ENCODE peak calls at places on chromosomes 2 and 18, in five cellular contexts. N is AG04449, M is Calu3, A is RWPE1, E is choroid plexus epithelial cell. V is an unnamed sample.

GRCh38 chr2:112547333-112547732 is 5.1 kb downstream of the POLR1B start:
- DNase-seq in M (no peak), E (peak), N (no peak), A (peak), V (no peak)

GRCh38 chr2:119255760-119256573 is 32.3 kb downstream of the STEAP3 start:
- DNase-seq in M (no peak), A (peak), E (peak), N (peak), V (no peak)

GRCh38 chr2:127072970-127073369 is 34.0 kb downstream of the BIN1 start:
- DNase-seq in M (no peak), A (no peak), E (no peak), N (no peak), V (no peak)

GRCh38 chr18:27175914-27176313 is 9.2 kb downstream of the CHST9 start:
- DNase-seq in M (no peak), A (no peak), N (no peak), E (no peak), V (no peak)

GRCh38 chr18:33700513-33700976 is 122.5 kb downstream of the ASXL3 start:
- DNase-seq in A (no peak), N (no peak), M (no peak), E (no peak), V (no peak)

GRCh38 chr2:208147008-208147407 is 1.1 kb upstream of the CRYGB start:
- DNase-seq in A (no peak), N (no peak), M (no peak), E (no peak), V (no peak)

GRCh38 chr2:120734930-120735611 is 597 bp upstream of the GLI2 start:
- DNase-seq in N (no peak), A (no peak), E (peak), M (no peak), V (peak)

GRCh38 chr2:43943809-43944452 is 51.9 kb downstream of the LRPPRC start:
- DNase-seq in E (no peak), N (no peak), M (no peak), A (no peak), V (no peak)

GRCh38 chr2:207847807-207848544 is 78.3 kb upstream of the FZD5 start:
- DNase-seq in A (peak), M (peak), N (peak), E (peak), V (no peak)

GRCh38 chr2:27241761-27242613 is 20.9 kb downstream of the SLC30A3 start:
- DNase-seq in M (no peak), A (no peak), N (no peak), E (no peak), V (no peak)

GRCh38 chr2:107362973-107363372 is 463.7 kb upstream of the RGPD4 start:
- DNase-seq in M (no peak), A (no peak), N (no peak), E (no peak), V (no peak)

GRCh38 chr2:100630473-100630977 is 67.7 kb downstream of the PDCL3 start:
- DNase-seq in M (no peak), N (no peak), A (no peak), E (peak), V (no peak)

GRCh38 chr2:104945866-104946265 is 92.0 kb downstream of the POU3F3 start:
- DNase-seq in M (no peak), N (no peak), E (no peak), A (no peak), V (no peak)

GRCh38 chr2:214261683-214262082 is 149.2 kb upstream of the VWC2L start:
- DNase-seq in N (no peak), M (no peak), A (no peak), E (peak), V (no peak)

GRCh38 chr2:119678021-119678656 is 862 bp upstream of the TMEM177 start:
- DNase-seq in M (peak), N (no peak), A (no peak), E (no peak), V (peak)

GRCh38 chr2:130185436-130185835 is 3.4 kb downstream of the MZT2B start:
- DNase-seq in A (no peak), M (no peak), N (no peak), E (no peak), V (no peak)

GRCh38 chr2:204673877-204674276 is 128.6 kb downstream of the PARD3B start:
- DNase-seq in E (peak), A (peak), N (no peak), M (no peak), V (no peak)

GRCh38 chr2:219722276-219722883 is 95.0 kb downstream of the SLC4A3 start:
- DNase-seq in M (peak), E (peak), A (peak), N (no peak), V (no peak)

GRCh38 chr2:29766191-29766590 is 155.2 kb downstream of the ALK start:
- DNase-seq in M (no peak), N (peak), A (peak), E (no peak), V (no peak)

GRCh38 chr2:223545830-223546229 is 56.3 kb downstream of the SCG2 start:
- DNase-seq in E (peak), M (no peak), N (no peak), A (no peak), V (no peak)

GRCh38 chr2:19899853-19900525 is 1.8 kb downstream of the TTC32 start:
- DNase-seq in E (no peak), N (no peak), M (no peak), A (no peak), V (no peak)

GRCh38 chr2:12733846-12734245 is 17.1 kb downstream of the TRIB2 start:
- DNase-seq in A (peak), N (no peak), M (no peak), E (no peak), V (no peak)

GRCh38 chr2:190407662-190408537 is at the start of gene MFSD6:
- DNase-seq in E (no peak), A (peak), N (no peak), M (peak), V (peak)

GRCh38 chr2:177883177-177883576 is 189.4 kb downstream of the PDE11A start:
- DNase-seq in E (no peak), N (no peak), A (no peak), M (no peak), V (no peak)

GRCh38 chr2:233365861-233366520 is 11.7 kb downstream of the DGKD start:
- DNase-seq in M (no peak), E (no peak), A (no peak), N (no peak), V (no peak)

GRCh38 chr2:173090291-173090877 is 14.7 kb downstream of the MAP3K20 start:
- DNase-seq in E (peak), M (no peak), N (no peak), A (no peak), V (no peak)

GRCh38 chr2:31413876-31414550 is 529 bp downstream of the XDH start:
- DNase-seq in N (no peak), E (no peak), A (no peak), M (no peak), V (no peak)

GRCh38 chr18:56542488-56542887 is 95.9 kb downstream of the TXNL1 start:
- DNase-seq in A (no peak), N (no peak), E (no peak), M (no peak), V (no peak)

GRCh38 chr2:177117755-177118154 is 94.8 kb upstream of the HNRNPA3 start:
- DNase-seq in E (no peak), M (no peak), N (no peak), A (no peak), V (no peak)

GRCh38 chr18:51559902-51560287 is 362.4 kb upstream of the MEX3C start:
- DNase-seq in M (no peak), E (no peak), A (no peak), N (no peak), V (no peak)

GRCh38 chr18:12960395-12960794 is 12.6 kb downstream of the SEH1L start:
- DNase-seq in A (no peak), E (no peak), M (no peak), N (no peak), V (no peak)

GRCh38 chr18:67520276-67521035 is 3.9 kb upstream of the DSEL start:
- DNase-seq in E (peak), A (no peak), M (no peak), N (peak), V (no peak)

GRCh38 chr2:108084311-108084710 is 98.0 kb downstream of the SLC5A7 start:
- DNase-seq in A (no peak), N (no peak), M (no peak), E (no peak), V (no peak)

GRCh38 chr2:96171836-96172235 is 26.6 kb upstream of the DUSP2 start:
- DNase-seq in N (no peak), E (no peak), M (no peak), A (no peak), V (no peak)

GRCh38 chr2:221570321-221571107 is 1.6 kb downstream of the EPHA4 start:
- DNase-seq in A (no peak), M (no peak), E (peak), N (no peak), V (no peak)
- TF ChIP-seq CTCF in A (no peak), M (no peak), E (peak), N (peak), V (no peak)

DNA sequence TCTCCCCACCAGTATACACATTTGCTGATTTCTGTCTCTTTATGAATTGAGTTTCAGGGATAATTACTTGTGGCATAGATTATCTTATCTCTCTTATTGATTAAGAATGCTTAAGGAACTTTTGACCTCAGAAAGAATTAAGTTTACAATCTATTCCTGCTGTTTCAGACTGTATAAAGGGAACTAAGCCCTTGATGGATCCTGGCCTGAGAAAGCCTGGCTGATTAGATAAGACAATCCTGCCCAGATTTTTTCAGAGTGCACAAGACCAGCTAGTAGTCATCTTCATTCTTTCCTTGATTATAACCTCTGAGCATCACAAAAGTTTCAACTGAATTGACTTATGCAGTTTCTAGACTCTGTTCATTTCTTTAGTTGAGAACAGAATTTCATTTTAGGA is 22.7 kb upstream of the TFPI start:
- DNase-seq in A (no peak), E (no peak), N (no peak), M (no peak), V (no peak)
- TF ChIP-seq CTCF in A (no peak), E (no peak), N (no peak), M (no peak), V (no peak)

GRCh38 chr2:54927085-54927750 is 123.0 kb downstream of the RTN4 start:
- DNase-seq in M (no peak), N (no peak), A (no peak), E (no peak), V (no peak)
- TF ChIP-seq CTCF in M (no peak), N (no peak), A (no peak), E (no peak), V (no peak)

DNA sequence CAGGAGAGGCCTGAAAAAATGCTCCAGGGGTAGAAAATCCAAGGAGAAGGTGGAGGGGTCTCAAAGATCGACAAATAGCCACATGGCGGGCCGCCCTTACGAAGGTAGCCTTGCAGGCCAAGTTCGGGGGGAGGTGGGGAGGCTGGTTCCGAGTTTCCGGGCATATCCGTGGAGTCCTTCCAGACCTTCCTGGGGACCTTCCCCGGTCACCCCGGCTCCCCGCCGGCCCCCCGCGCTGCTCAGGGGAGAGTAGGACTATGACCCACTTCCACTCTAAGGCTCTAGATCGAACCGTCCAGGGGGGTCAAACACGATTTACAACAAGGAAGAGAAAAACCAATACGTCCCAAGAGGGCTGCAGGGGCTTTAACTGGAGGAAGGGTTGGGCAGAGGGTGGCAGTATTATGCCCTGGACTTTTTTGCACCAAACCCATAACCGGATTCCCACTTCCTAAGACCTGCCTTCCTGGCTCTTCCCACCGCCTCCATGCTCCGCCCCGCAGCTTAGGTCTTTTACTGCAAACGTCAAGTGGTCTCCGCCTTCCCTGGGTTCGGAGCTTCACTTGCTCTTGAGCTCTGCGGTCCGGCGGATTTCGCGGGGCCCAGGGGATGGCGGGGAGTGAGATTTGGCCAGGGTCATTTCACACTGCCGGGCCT is 789 bp upstream of the LYPD6 start:
- DNase-seq in E (peak), N (no peak), M (peak), A (peak), V (peak)
- TF ChIP-seq CTCF in E (no peak), N (no peak), M (no peak), A (no peak), V (no peak)

GRCh38 chr2:88187927-88188326 is 17.8 kb downstream of the THNSL2 start:
- DNase-seq in E (no peak), N (no peak), A (no peak), M (no peak), V (no peak)
- TF ChIP-seq CTCF in E (peak), N (no peak), A (no peak), M (no peak), V (peak)

DNA sequence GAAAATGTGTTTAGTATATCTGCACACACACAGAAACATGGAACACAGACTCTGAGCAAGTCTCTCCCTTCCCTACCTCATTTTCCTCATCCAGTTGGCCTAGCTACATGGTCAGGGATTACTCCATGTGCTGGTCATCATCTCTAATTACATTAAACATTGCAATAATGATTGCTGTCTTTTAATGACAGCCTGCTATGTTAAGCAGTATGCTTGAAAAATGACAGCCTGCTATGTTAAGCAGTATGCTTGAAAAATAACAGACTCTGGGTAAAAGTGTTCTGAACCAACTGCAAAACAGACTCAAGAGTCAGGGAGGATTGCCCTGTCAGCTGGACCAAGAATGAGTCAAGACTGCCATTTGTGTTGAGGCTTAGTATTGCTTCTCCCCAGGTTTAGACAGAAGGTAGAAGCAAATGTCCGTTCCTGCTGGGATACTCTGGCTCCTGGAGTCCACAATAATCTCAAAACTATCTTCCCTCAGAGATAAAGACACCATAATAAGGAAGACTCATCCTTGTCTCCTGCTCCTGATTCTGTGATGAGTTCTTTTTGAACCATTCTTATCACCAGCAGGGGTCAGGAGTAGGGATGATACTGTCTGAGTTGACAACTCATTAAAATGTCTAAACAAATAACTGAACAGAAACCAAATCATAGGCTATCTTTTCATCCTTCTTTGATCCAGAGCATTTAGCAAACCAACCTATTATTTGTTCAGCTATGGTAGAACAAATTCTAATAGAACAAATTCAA is 57.7 kb downstream of the CCDC93 start:
- DNase-seq in A (no peak), E (peak), N (no peak), M (no peak), V (no peak)
- TF ChIP-seq CTCF in A (no peak), E (peak), N (no peak), M (no peak), V (peak)

GRCh38 chr2:47195149-47195548 is 40.0 kb upstream of the STPG4 start:
- DNase-seq in M (peak), A (peak), N (no peak), E (no peak), V (no peak)
- TF ChIP-seq CTCF in M (no peak), A (no peak), N (no peak), E (no peak), V (no peak)

GRCh38 chr2:6526093-6526824 is 339.4 kb downstream of the CMPK2 start:
- DNase-seq in A (peak), E (peak), M (peak), N (no peak), V (no peak)
- TF ChIP-seq CTCF in A (no peak), E (no peak), M (no peak), N (no peak), V (peak)

DNA sequence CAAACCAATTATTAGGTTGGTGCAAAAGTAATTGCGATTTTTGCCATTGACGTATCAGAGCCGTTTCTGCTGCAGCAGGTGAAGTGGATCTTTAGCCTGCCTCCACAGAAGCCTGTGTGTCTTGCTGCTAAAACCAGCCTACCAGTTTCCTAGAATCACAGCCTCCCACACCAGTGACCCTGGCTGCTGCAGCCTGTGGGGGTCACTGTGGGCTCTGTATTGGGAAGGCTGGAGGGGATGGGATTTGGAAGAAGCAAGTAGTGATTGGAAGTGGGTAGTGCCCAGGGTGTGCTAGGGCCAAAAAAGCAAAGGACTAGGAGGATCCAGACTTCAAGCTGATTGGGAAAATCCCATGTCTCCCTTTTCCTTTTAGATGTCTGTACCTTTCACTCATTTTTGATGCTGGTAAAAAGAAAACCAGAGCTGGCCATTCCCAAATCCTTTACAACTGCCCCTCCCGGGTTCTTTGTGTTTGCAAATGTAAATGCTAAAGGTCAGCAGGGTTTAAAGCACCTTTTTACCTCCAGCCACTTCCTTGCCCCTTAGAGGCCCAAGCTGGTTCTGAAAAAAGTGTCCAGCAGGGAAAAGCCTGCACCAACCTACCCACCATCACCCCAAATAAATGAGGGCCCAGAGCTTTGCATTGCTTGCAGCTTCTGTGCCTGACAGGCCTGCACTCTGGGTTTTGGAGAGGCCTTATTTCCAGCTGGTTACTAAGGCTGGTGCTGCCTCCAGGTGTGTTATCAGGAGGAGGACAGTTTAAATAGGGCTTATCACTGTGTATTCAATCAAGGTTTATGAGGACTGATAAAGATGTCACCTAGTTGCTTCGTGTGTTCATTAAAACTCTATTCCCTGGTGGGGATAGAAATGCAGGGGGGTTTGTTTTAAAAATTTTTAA is 172.0 kb downstream of the MIB1 start:
- DNase-seq in E (no peak), A (no peak), N (no peak), M (peak), V (no peak)
- TF ChIP-seq CTCF in E (no peak), A (no peak), N (no peak), M (no peak), V (peak)

V was measured in type B pancreatic cell.